ENCODE peak calls at places on chromosomes 4 and X, in five cellular contexts. One of them, this sample, is unnamed.

GRCh38 chrX:129798456-129798855 is 18.7 kb downstream of the SASH3 start:
- DNase-seq in CD4-positive, CD25-positive, alpha-beta regulatory T cell: no peak
- DNase-seq in HS-27A: no peak
- DNase-seq in effector CD8-positive, alpha-beta T cell: no peak
- DNase-seq in non-pigmented ciliary epithelial cell: no peak
- DNase-seq in this sample: no peak

GRCh38 chr4:3360741-3361140 is 67.9 kb downstream of the RGS12 start:
- DNase-seq in non-pigmented ciliary epithelial cell: no peak
- DNase-seq in effector CD8-positive, alpha-beta T cell: no peak
- DNase-seq in CD4-positive, CD25-positive, alpha-beta regulatory T cell: no peak
- DNase-seq in HS-27A: no peak
- DNase-seq in this sample: no peak

GRCh38 chrX:70096052-70096451 is 33.8 kb downstream of the OTUD6A start:
- DNase-seq in HS-27A: no peak
- DNase-seq in CD4-positive, CD25-positive, alpha-beta regulatory T cell: no peak
- DNase-seq in non-pigmented ciliary epithelial cell: no peak
- DNase-seq in effector CD8-positive, alpha-beta T cell: no peak
- DNase-seq in this sample: no peak

GRCh38 chr4:16820304-16820703 is 78.1 kb downstream of the LDB2 start:
- DNase-seq in HS-27A: no peak
- DNase-seq in CD4-positive, CD25-positive, alpha-beta regulatory T cell: no peak
- DNase-seq in effector CD8-positive, alpha-beta T cell: no peak
- DNase-seq in non-pigmented ciliary epithelial cell: no peak
- DNase-seq in this sample: no peak

GRCh38 chrX:107738768-107739167 is 36.8 kb downstream of the TSC22D3 start:
- DNase-seq in CD4-positive, CD25-positive, alpha-beta regulatory T cell: no peak
- DNase-seq in HS-27A: no peak
- DNase-seq in effector CD8-positive, alpha-beta T cell: no peak
- DNase-seq in non-pigmented ciliary epithelial cell: no peak
- DNase-seq in this sample: no peak

GRCh38 chrX:51407520-51408409 is 75.1 kb downstream of the NUDT10 start:
- DNase-seq in non-pigmented ciliary epithelial cell: no peak
- DNase-seq in CD4-positive, CD25-positive, alpha-beta regulatory T cell: no peak
- DNase-seq in effector CD8-positive, alpha-beta T cell: no peak
- DNase-seq in HS-27A: no peak
- DNase-seq in this sample: no peak

GRCh38 chr4:149223659-149224058 is 592.0 kb downstream of the IQCM start:
- DNase-seq in non-pigmented ciliary epithelial cell: peak
- DNase-seq in HS-27A: peak
- DNase-seq in CD4-positive, CD25-positive, alpha-beta regulatory T cell: no peak
- DNase-seq in effector CD8-positive, alpha-beta T cell: no peak
- DNase-seq in this sample: no peak

GRCh38 chr4:4859010-4859798 is at the start of gene MSX1:
- DNase-seq in effector CD8-positive, alpha-beta T cell: no peak
- DNase-seq in HS-27A: peak
- DNase-seq in CD4-positive, CD25-positive, alpha-beta regulatory T cell: peak
- DNase-seq in non-pigmented ciliary epithelial cell: peak
- DNase-seq in this sample: no peak

GRCh38 chrX:30883141-30883540 is 5.9 kb downstream of the TAB3 start:
- DNase-seq in non-pigmented ciliary epithelial cell: no peak
- DNase-seq in HS-27A: no peak
- DNase-seq in effector CD8-positive, alpha-beta T cell: no peak
- DNase-seq in CD4-positive, CD25-positive, alpha-beta regulatory T cell: no peak
- DNase-seq in this sample: no peak

GRCh38 chr4:129362685-129363274 is 266.8 kb downstream of the C4orf33 start:
- DNase-seq in non-pigmented ciliary epithelial cell: no peak
- DNase-seq in HS-27A: no peak
- DNase-seq in CD4-positive, CD25-positive, alpha-beta regulatory T cell: peak
- DNase-seq in effector CD8-positive, alpha-beta T cell: peak
- DNase-seq in this sample: peak

GRCh38 chr4:185096032-185096653 is 46.9 kb upstream of the SLC25A4 start:
- DNase-seq in CD4-positive, CD25-positive, alpha-beta regulatory T cell: peak
- DNase-seq in HS-27A: no peak
- DNase-seq in effector CD8-positive, alpha-beta T cell: no peak
- DNase-seq in non-pigmented ciliary epithelial cell: peak
- DNase-seq in this sample: no peak

GRCh38 chr4:53688186-53688790 is 97.0 kb upstream of the LNX1 start:
- DNase-seq in CD4-positive, CD25-positive, alpha-beta regulatory T cell: no peak
- DNase-seq in effector CD8-positive, alpha-beta T cell: no peak
- DNase-seq in non-pigmented ciliary epithelial cell: peak
- DNase-seq in HS-27A: peak
- DNase-seq in this sample: no peak

GRCh38 chrX:27555514-27555913 is 34.6 kb upstream of the DCAF8L2 start:
- DNase-seq in effector CD8-positive, alpha-beta T cell: no peak
- DNase-seq in non-pigmented ciliary epithelial cell: no peak
- DNase-seq in CD4-positive, CD25-positive, alpha-beta regulatory T cell: no peak
- DNase-seq in HS-27A: no peak
- DNase-seq in this sample: no peak

GRCh38 chr4:89836031-89836777 is 757 bp downstream of the SNCA start:
- DNase-seq in non-pigmented ciliary epithelial cell: no peak
- DNase-seq in CD4-positive, CD25-positive, alpha-beta regulatory T cell: no peak
- DNase-seq in effector CD8-positive, alpha-beta T cell: no peak
- DNase-seq in HS-27A: no peak
- DNase-seq in this sample: no peak

GRCh38 chrX:128929281-128930057 is 593.8 kb downstream of the SMARCA1 start:
- DNase-seq in non-pigmented ciliary epithelial cell: no peak
- DNase-seq in HS-27A: no peak
- DNase-seq in CD4-positive, CD25-positive, alpha-beta regulatory T cell: no peak
- DNase-seq in effector CD8-positive, alpha-beta T cell: no peak
- DNase-seq in this sample: no peak

GRCh38 chrX:66035667-66036066 is 4.2 kb downstream of the VSIG4 start:
- DNase-seq in CD4-positive, CD25-positive, alpha-beta regulatory T cell: no peak
- DNase-seq in HS-27A: no peak
- DNase-seq in effector CD8-positive, alpha-beta T cell: no peak
- DNase-seq in non-pigmented ciliary epithelial cell: no peak
- DNase-seq in this sample: no peak

GRCh38 chr4:93749351-93749761 is 79.2 kb upstream of the ATOH1 start:
- DNase-seq in effector CD8-positive, alpha-beta T cell: no peak
- DNase-seq in non-pigmented ciliary epithelial cell: no peak
- DNase-seq in HS-27A: no peak
- DNase-seq in CD4-positive, CD25-positive, alpha-beta regulatory T cell: no peak
- DNase-seq in this sample: no peak

GRCh38 chrX:110402091-110402854 is 43.6 kb downstream of the RTL9 start:
- DNase-seq in HS-27A: peak
- DNase-seq in non-pigmented ciliary epithelial cell: no peak
- DNase-seq in CD4-positive, CD25-positive, alpha-beta regulatory T cell: no peak
- DNase-seq in effector CD8-positive, alpha-beta T cell: no peak
- DNase-seq in this sample: no peak

GRCh38 chrX:47501226-47502071 is 18.4 kb upstream of the ZNF41 start:
- DNase-seq in HS-27A: no peak
- DNase-seq in non-pigmented ciliary epithelial cell: no peak
- DNase-seq in effector CD8-positive, alpha-beta T cell: no peak
- DNase-seq in CD4-positive, CD25-positive, alpha-beta regulatory T cell: no peak
- DNase-seq in this sample: no peak

GRCh38 chrX:39758791-39759525 is 338.8 kb downstream of the BCOR start:
- DNase-seq in CD4-positive, CD25-positive, alpha-beta regulatory T cell: no peak
- DNase-seq in non-pigmented ciliary epithelial cell: no peak
- DNase-seq in effector CD8-positive, alpha-beta T cell: no peak
- DNase-seq in HS-27A: no peak
- DNase-seq in this sample: no peak

GRCh38 chrX:68647156-68647957 is at the start of gene STARD8:
- DNase-seq in HS-27A: peak
- DNase-seq in CD4-positive, CD25-positive, alpha-beta regulatory T cell: no peak
- DNase-seq in non-pigmented ciliary epithelial cell: no peak
- DNase-seq in effector CD8-positive, alpha-beta T cell: no peak
- DNase-seq in this sample: no peak

GRCh38 chr4:169756971-169757574 is 671 bp downstream of the HPF1 start:
- DNase-seq in HS-27A: no peak
- DNase-seq in effector CD8-positive, alpha-beta T cell: no peak
- DNase-seq in CD4-positive, CD25-positive, alpha-beta regulatory T cell: no peak
- DNase-seq in non-pigmented ciliary epithelial cell: no peak
- DNase-seq in this sample: no peak

GRCh38 chr4:2138846-2139500 is 79.8 kb downstream of the NAT8L start:
- DNase-seq in effector CD8-positive, alpha-beta T cell: no peak
- DNase-seq in CD4-positive, CD25-positive, alpha-beta regulatory T cell: no peak
- DNase-seq in HS-27A: no peak
- DNase-seq in non-pigmented ciliary epithelial cell: no peak
- DNase-seq in this sample: no peak

GRCh38 chrX:68186552-68187262 is 246.6 kb downstream of the OPHN1 start:
- DNase-seq in CD4-positive, CD25-positive, alpha-beta regulatory T cell: no peak
- DNase-seq in HS-27A: no peak
- DNase-seq in non-pigmented ciliary epithelial cell: no peak
- DNase-seq in effector CD8-positive, alpha-beta T cell: no peak
- DNase-seq in this sample: no peak

GRCh38 chr4:119184128-119184527 is 28.4 kb upstream of the USP53 start:
- DNase-seq in CD4-positive, CD25-positive, alpha-beta regulatory T cell: no peak
- DNase-seq in HS-27A: no peak
- DNase-seq in non-pigmented ciliary epithelial cell: no peak
- DNase-seq in effector CD8-positive, alpha-beta T cell: no peak
- DNase-seq in this sample: no peak

GRCh38 chr4:140256335-140256734 is 102.4 kb upstream of the MAML3 start:
- DNase-seq in effector CD8-positive, alpha-beta T cell: no peak
- DNase-seq in non-pigmented ciliary epithelial cell: no peak
- DNase-seq in HS-27A: peak
- DNase-seq in CD4-positive, CD25-positive, alpha-beta regulatory T cell: no peak
- DNase-seq in this sample: no peak